ENCODE peak calls at places on chromosomes 7 and 10, in eight cellular contexts. J, U, T, H, G, X, B and Y are unnamed samples.

GRCh38 chr10:77001186-77001585 is 636.4 kb downstream of the KCNMA1 start:
- DNase-seq in J (no peak), U (no peak), T (no peak), H (no peak), G (no peak), X (no peak), B (no peak), Y (no peak)

GRCh38 chr10:93149761-93150160 is 76.1 kb downstream of the CYP26A1 start:
- DNase-seq in J (no peak), U (no peak), T (no peak), H (no peak), G (peak), X (no peak), B (no peak), Y (no peak)

GRCh38 chr7:156458011-156458410 is 182.6 kb upstream of the RNF32 start:
- DNase-seq in J (no peak), U (no peak), T (no peak), H (no peak), G (no peak), X (no peak), B (no peak), Y (no peak)

GRCh38 chr10:101226506-101226887 is 2.8 kb downstream of the LBX1 start:
- DNase-seq in J (no peak), U (no peak), T (no peak), H (peak), G (no peak), X (no peak), B (no peak), Y (no peak)

GRCh38 chr7:69906309-69906995 is 308.2 kb downstream of the AUTS2 start:
- DNase-seq in J (no peak), U (no peak), T (no peak), H (peak), G (peak), X (no peak), B (no peak), Y (peak)

GRCh38 chr7:25622716-25623115 is 394.4 kb upstream of the NPVF start:
- DNase-seq in J (no peak), U (no peak), T (no peak), H (no peak), G (no peak), X (no peak), B (no peak), Y (no peak)

GRCh38 chr7:20064181-20064970 is 152.8 kb downstream of the MACC1 start:
- DNase-seq in J (peak), U (no peak), T (no peak), H (no peak), G (peak), X (no peak), B (peak), Y (no peak)

GRCh38 chr7:138243430-138243829 is 167.2 kb downstream of the AKR1D1 start:
- DNase-seq in J (no peak), U (peak), T (no peak), H (no peak), G (no peak), X (no peak), B (peak), Y (no peak)

GRCh38 chr7:30729642-30730041 is 22.3 kb upstream of the INMT start:
- DNase-seq in J (no peak), U (no peak), T (no peak), H (no peak), G (no peak), X (no peak), B (no peak), Y (no peak)

GRCh38 chr7:81482600-81483186 is 287.2 kb downstream of the HGF start:
- DNase-seq in J (peak), U (no peak), T (no peak), H (peak), G (peak), X (peak), B (peak), Y (peak)

GRCh38 chr10:85124592-85124991 is 796.2 kb downstream of the CCSER2 start:
- DNase-seq in J (no peak), U (no peak), T (no peak), H (no peak), G (no peak), X (no peak), B (peak), Y (no peak)

GRCh38 chr7:9210114-9210513 is 776.7 kb downstream of the NXPH1 start:
- DNase-seq in J (no peak), U (no peak), T (no peak), H (no peak), G (no peak), X (no peak), B (no peak), Y (no peak)

GRCh38 chr7:50214141-50214670 is 90.3 kb upstream of the IKZF1 start:
- DNase-seq in J (no peak), U (no peak), T (no peak), H (no peak), G (no peak), X (no peak), B (no peak), Y (no peak)

GRCh38 chr10:80471009-80471408 is 16.9 kb downstream of the TSPAN14 start:
- DNase-seq in J (no peak), U (no peak), T (no peak), H (no peak), G (no peak), X (no peak), B (peak), Y (no peak)

GRCh38 chr7:22672892-22673637 is 53.9 kb upstream of the IL6 start:
- DNase-seq in J (no peak), U (no peak), T (no peak), H (no peak), G (no peak), X (no peak), B (peak), Y (no peak)

GRCh38 chr7:102125127-102125561 is 161.5 kb upstream of the SH2B2 start:
- DNase-seq in J (peak), U (peak), T (peak), H (peak), G (peak), X (peak), B (peak), Y (peak)
- TF ChIP-seq CTCF in J (peak), U (no peak), T (peak), H (no peak), G (peak), X (no peak), B (no peak), Y (peak)

GRCh38 chr7:67604461-67605386 is 608.1 kb downstream of the TYW1 start:
- DNase-seq in J (no peak), U (no peak), T (no peak), H (no peak), G (no peak), X (no peak), B (no peak), Y (no peak)

GRCh38 chr7:67610897-67611296 is 614.3 kb downstream of the TYW1 start:
- DNase-seq in J (no peak), U (no peak), T (no peak), H (no peak), G (no peak), X (no peak), B (no peak), Y (no peak)

DNA sequence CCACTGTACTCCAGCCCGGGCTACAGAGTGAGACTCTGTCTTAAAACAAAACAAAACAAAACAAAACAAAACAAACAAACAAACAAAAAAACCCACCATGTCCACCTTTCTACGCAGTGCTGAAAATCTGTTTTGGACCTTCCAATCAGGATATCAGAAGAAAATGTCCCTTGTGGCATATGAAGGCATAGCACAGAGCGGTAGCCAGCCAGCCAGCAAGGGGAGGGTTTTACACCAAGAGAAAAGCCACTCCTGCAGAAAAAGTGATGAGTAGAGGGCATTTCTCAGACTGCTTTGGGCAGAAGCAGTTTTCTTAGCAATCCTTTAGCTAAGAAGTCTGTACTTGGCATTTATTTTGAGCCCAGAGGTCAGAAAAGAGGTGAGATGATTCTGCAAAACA is 612.2 kb downstream of the TYW1 start:
- DNase-seq in J (no peak), U (no peak), T (no peak), H (no peak), G (no peak), X (no peak), B (no peak), Y (no peak)
- TF ChIP-seq CTCF in J (no peak), U (no peak), T (no peak), H (no peak), G (no peak), X (no peak), B (no peak), Y (no peak)

DNA sequence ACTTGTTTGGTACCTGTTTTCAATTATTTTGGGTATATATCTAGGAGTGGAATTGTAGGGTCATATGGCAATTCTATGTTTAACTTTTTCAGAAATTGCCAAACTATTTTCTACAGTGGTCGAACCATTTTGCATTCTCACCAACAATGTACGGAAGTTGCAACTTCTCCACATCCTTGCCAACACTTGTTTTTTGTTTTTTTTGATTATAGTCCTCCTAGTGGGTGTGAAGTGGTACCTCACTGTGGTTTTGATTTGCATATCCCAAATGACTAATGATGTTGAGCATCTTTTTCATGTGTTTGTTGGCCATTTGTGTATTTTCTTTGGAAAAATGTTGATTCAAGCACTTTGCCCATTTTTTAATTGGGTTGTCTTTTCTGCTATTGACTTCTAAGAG is 122.1 kb downstream of the RPS24 start:
- DNase-seq in J (no peak), U (no peak), T (no peak), H (no peak), G (no peak), X (no peak), B (no peak), Y (no peak)
- TF ChIP-seq CTCF in J (no peak), U (no peak), T (no peak), H (no peak), G (no peak), X (peak), B (no peak), Y (no peak)

GRCh38 chr7:84207025-84207424 is 12.4 kb upstream of the SEMA3A start:
- DNase-seq in J (no peak), U (no peak), T (no peak), H (no peak), G (no peak), X (no peak), B (peak), Y (no peak)

GRCh38 chr7:84207620-84208019 is 13.0 kb upstream of the SEMA3A start:
- DNase-seq in J (no peak), U (no peak), T (no peak), H (no peak), G (no peak), X (no peak), B (no peak), Y (no peak)

GRCh38 chr7:84204655-84205054 is 10.1 kb upstream of the SEMA3A start:
- DNase-seq in J (peak), U (no peak), T (no peak), H (no peak), G (peak), X (no peak), B (peak), Y (no peak)

GRCh38 chr7:84209006-84209405 is 14.4 kb upstream of the SEMA3A start:
- DNase-seq in J (no peak), U (no peak), T (no peak), H (no peak), G (no peak), X (no peak), B (no peak), Y (no peak)

GRCh38 chr7:84210301-84210700 is 15.7 kb upstream of the SEMA3A start:
- DNase-seq in J (no peak), U (no peak), T (no peak), H (no peak), G (no peak), X (no peak), B (no peak), Y (no peak)
- TF ChIP-seq CTCF in J (no peak), U (no peak), T (no peak), H (no peak), G (no peak), X (no peak), B (no peak), Y (no peak)

GRCh38 chr7:100402241-100402640 is 26.3 kb downstream of the ZCWPW1 start:
- DNase-seq in J (no peak), U (no peak), T (no peak), H (no peak), G (no peak), X (no peak), B (no peak), Y (no peak)

GRCh38 chr7:100407285-100408180 is 21.0 kb downstream of the ZCWPW1 start:
- DNase-seq in J (peak), U (no peak), T (no peak), H (peak), G (peak), X (peak), B (peak), Y (peak)

GRCh38 chr7:100401811-100402210 is 26.7 kb downstream of the ZCWPW1 start:
- DNase-seq in J (no peak), U (no peak), T (no peak), H (no peak), G (no peak), X (no peak), B (no peak), Y (no peak)

GRCh38 chr7:100411101-100411500 is 17.4 kb downstream of the ZCWPW1 start:
- DNase-seq in J (no peak), U (no peak), T (no peak), H (no peak), G (no peak), X (no peak), B (no peak), Y (no peak)

DNA sequence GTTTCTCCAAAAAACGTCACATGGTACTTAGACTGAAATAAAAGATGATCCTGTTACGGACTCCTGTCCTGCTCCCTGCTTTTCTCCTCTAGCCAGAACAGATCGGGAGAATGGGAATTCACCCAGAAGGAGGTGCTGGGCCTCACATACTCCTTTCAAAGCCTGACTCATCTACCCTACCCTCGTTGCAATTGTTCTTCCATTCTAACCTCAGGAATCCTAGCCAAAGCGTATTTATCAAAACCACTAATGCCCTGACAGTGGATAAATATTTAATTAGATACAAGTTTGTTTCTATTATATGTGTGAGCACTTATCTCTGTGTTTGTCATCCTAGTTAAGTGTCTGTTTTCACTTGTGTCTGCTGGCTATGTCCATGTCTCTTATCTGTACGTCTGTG is 21.7 kb downstream of the ZCWPW1 start:
- DNase-seq in J (peak), U (no peak), T (no peak), H (no peak), G (peak), X (no peak), B (peak), Y (no peak)
- TF ChIP-seq CTCF in J (no peak), U (no peak), T (no peak), H (no peak), G (no peak), X (no peak), B (peak), Y (no peak)